ENCODE peak calls at places on chromosomes 13 and 19, in nine cellular contexts. Y, A, W, H, V, G, X, K and F are unnamed samples.

GRCh38 chr19:55606471-55606787 is 982 bp downstream of the ZNF865 start:
- DNase-seq in Y (no peak), G (no peak), V (no peak), A (no peak), K (no peak), X (no peak), W (no peak), H (no peak), F (no peak)

GRCh38 chr19:45424191-45425058 is 708 bp upstream of the ERCC1 start:
- DNase-seq in V (no peak), Y (no peak), G (no peak), X (peak; percentile 58), W (peak; percentile 98), H (peak; percentile 82), K (no peak), A (peak; percentile 68), F (no peak)

GRCh38 chr13:113770441-113770840 is 11.4 kb downstream of the TMEM255B start:
- DNase-seq in W (no peak), X (no peak), Y (no peak), G (no peak), V (no peak), K (no peak), A (no peak), H (no peak), F (no peak)

GRCh38 chr19:8334458-8335342 is 8.4 kb downstream of the KANK3 start:
- DNase-seq in G (no peak), V (no peak), H (peak; percentile 79), X (peak; percentile 69), Y (no peak), K (no peak), A (peak; percentile 72), W (peak; percentile 56), F (no peak)

GRCh38 chr19:56477429-56478338 is 539 bp upstream of the ZNF667 start:
- DNase-seq in Y (peak; percentile 43), V (peak; percentile 11), H (peak; percentile 99), G (no peak), W (peak; percentile 92), K (peak; percentile 96), X (peak; percentile 70), A (peak; percentile 76), F (no peak)

GRCh38 chr19:8512115-8512967 is 1.6 kb downstream of the ZNF414 start:
- DNase-seq in H (peak; percentile 49), V (no peak), X (peak; percentile 51), W (peak; percentile 26), G (no peak), Y (no peak), A (peak; percentile 41), K (no peak), F (no peak)

GRCh38 chr19:18771328-18772242 is 19.5 kb downstream of the COMP start:
- DNase-seq in G (no peak), X (no peak), W (no peak), Y (no peak), A (no peak), V (no peak), K (no peak), H (no peak), F (no peak)

GRCh38 chr19:32809754-32810153 is 59.8 kb downstream of the SLC7A9 start:
- DNase-seq in V (no peak), X (no peak), K (no peak), W (no peak), H (no peak), Y (no peak), G (no peak), A (no peak), F (no peak)

GRCh38 chr19:3359850-3360493 is 6.4 kb upstream of the NFIC start:
- DNase-seq in V (no peak), G (no peak), W (no peak), K (peak; percentile 64), Y (no peak), H (peak; percentile 75), X (peak; percentile 53), A (no peak), F (no peak)